ENCODE peak calls at places on chromosome 17, in eight cellular contexts. H is heart left ventricle, V is colonic mucosa, Y is adrenal gland, D is glutamatergic neuron, W is MM.1S, T is epithelial cell of esophagus, P is left ventricle myocardium inferior. I is an unnamed sample.

GRCh38 chr17:34151081-34151480 is 104.0 kb upstream of the CCL2 start:
- DNase-seq in Y (no peak), V (no peak), P (no peak), T (no peak), W (no peak), H (no peak), D (no peak), I (no peak)

GRCh38 chr17:80416940-80417293 is 1.9 kb downstream of the ENDOV start:
- DNase-seq in D (no peak), T (no peak), Y (no peak), W (no peak), H (no peak), P (no peak), V (no peak), I (no peak)

GRCh38 chr17:73156166-73156840 is 8.5 kb upstream of the SSTR2 start:
- DNase-seq in W (peak; percentile 62), D (peak; percentile 89), Y (peak; percentile 81), P (peak; percentile 71), H (peak; percentile 63), V (peak; percentile 70), T (peak; percentile 64), I (peak; percentile 91)

GRCh38 chr17:40331743-40332641 is 23.0 kb downstream of the RARA start:
- DNase-seq in V (peak; percentile 63), W (no peak), H (peak; percentile 93), T (no peak), Y (peak; percentile 90), D (no peak), P (peak; percentile 93), I (no peak)

GRCh38 chr17:78501241-78502036 is 75.8 kb downstream of the DNAH17 start:
- DNase-seq in Y (no peak), W (no peak), H (no peak), V (no peak), T (no peak), P (no peak), D (no peak), I (no peak)

GRCh38 chr17:55687037-55687436 is 35.6 kb downstream of the TMEM100 start:
- DNase-seq in H (no peak), V (no peak), P (no peak), T (no peak), W (no peak), Y (no peak), D (no peak), I (no peak)

GRCh38 chr17:82477934-82478333 is 19.4 kb downstream of the NARF start:
- DNase-seq in H (no peak), P (no peak), V (no peak), Y (no peak), W (no peak), D (no peak), T (no peak), I (no peak)

GRCh38 chr17:56754523-56755208 is 79.1 kb downstream of the C17orf67 start:
- DNase-seq in T (no peak), P (no peak), D (no peak), V (no peak), Y (no peak), H (no peak), W (peak; percentile 12), I (no peak)

GRCh38 chr17:74514632-74515035 is 16.6 kb downstream of the CD300LB start:
- DNase-seq in W (no peak), T (peak; percentile 27), H (no peak), V (no peak), Y (no peak), D (no peak), P (no peak), I (no peak)

GRCh38 chr17:9898812-9899211 is 6.3 kb downstream of the RCVRN start:
- DNase-seq in V (no peak), D (no peak), Y (no peak), P (no peak), W (no peak), H (no peak), T (no peak), I (no peak)

GRCh38 chr17:8563981-8564602 is 66.4 kb downstream of the MYH10 start:
- DNase-seq in W (no peak), H (no peak), P (no peak), D (no peak), T (no peak), V (no peak), Y (no peak), I (no peak)

GRCh38 chr17:47952181-47953021 is 5.3 kb downstream of the PRR15L start:
- DNase-seq in W (no peak), Y (no peak), D (no peak), V (peak; percentile 91), P (no peak), H (no peak), T (no peak), I (no peak)

GRCh38 chr17:30964878-30965277 is 6.0 kb upstream of the RNF135 start:
- DNase-seq in D (no peak), Y (no peak), V (no peak), P (no peak), W (no peak), H (no peak), T (peak; percentile 52), I (no peak)

GRCh38 chr17:67568961-67569360 is 148.8 kb upstream of the NOL11 start:
- DNase-seq in W (no peak), H (no peak), T (no peak), D (no peak), Y (no peak), P (no peak), V (no peak), I (peak; percentile 17)

GRCh38 chr17:1484586-1485310 is 7.7 kb downstream of the MYO1C start:
- DNase-seq in P (peak; percentile 61), W (peak; percentile 50), Y (no peak), T (peak; percentile 49), D (peak; percentile 35), H (peak; percentile 75), V (peak; percentile 83), I (peak; percentile 88)

GRCh38 chr17:53949473-53950090 is 126.9 kb downstream of the KIF2B start:
- DNase-seq in W (no peak), T (peak; percentile 68), H (no peak), Y (no peak), P (no peak), V (no peak), D (no peak), I (no peak)

GRCh38 chr17:44062871-44063270 is 3.6 kb downstream of the LSM12 start:
- DNase-seq in Y (no peak), W (no peak), H (no peak), P (no peak), D (no peak), T (no peak), V (no peak), I (no peak)

DNA sequence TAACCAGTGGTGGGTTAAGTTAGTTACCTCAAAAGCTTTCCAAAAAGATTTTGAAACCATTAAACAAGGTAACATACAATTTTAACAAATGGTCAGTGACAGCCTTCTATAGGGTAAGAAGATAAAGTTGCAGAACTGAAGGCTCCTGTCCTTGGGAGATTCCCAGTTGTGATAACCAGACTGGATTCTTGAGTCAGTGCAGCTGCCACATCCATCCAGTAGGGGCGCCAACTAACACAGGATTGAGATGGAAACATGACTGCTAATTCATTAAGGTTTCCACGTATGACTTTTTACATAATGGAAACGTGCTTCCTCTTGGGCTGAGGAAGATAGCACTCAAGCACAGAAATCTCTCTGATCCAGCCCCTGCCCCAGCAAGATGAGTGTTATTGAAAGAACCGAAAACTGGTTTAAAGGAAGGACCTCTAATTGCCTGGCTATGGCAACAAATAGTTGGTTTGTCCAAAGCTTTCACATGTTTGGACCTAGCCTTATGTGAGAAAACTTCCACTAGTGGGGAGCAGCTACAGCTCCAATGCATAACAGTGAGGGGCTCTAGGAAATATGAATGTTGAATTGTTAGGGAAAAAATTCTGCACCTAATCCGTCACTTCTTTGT is 269.8 kb upstream of the MYOCD start:
- DNase-seq in T (peak; percentile 20), W (no peak), Y (peak; percentile 39), D (peak; percentile 69), V (peak; percentile 23), H (no peak), P (no peak), I (peak; percentile 68)
- TF ChIP-seq CTCF in T (peak; percentile 53), W (peak; percentile 35), Y (peak; percentile 29), D (peak; percentile 83), V (peak; percentile 31), H (peak; percentile 24), P (peak; percentile 55), I (peak; percentile 84)

GRCh38 chr17:16217002-16217635 is at the start of gene PIGL:
- DNase-seq in Y (peak; percentile 90), P (peak; percentile 88), V (peak; percentile 93), D (peak; percentile 88), T (peak; percentile 96), W (peak; percentile 92), H (peak; percentile 91), I (peak; percentile 95)

GRCh38 chr17:16215965-16216316 is 607 bp upstream of the NCOR1 start:
- DNase-seq in P (no peak), D (no peak), Y (no peak), H (no peak), T (peak; percentile 53), W (peak; percentile 78), V (peak; percentile 72), I (peak; percentile 81)

GRCh38 chr17:16215002-16215272 is 397 bp downstream of the NCOR1 start:
- DNase-seq in V (peak; percentile 51), D (peak; percentile 71), H (no peak), P (peak; percentile 45), W (peak; percentile 42), T (peak; percentile 48), Y (no peak), I (peak; percentile 61)

GRCh38 chr17:16214190-16215001 is 938 bp downstream of the NCOR1 start:
- DNase-seq in D (no peak), V (no peak), H (no peak), T (peak; percentile 31), W (no peak), P (no peak), Y (no peak), I (no peak)

DNA sequence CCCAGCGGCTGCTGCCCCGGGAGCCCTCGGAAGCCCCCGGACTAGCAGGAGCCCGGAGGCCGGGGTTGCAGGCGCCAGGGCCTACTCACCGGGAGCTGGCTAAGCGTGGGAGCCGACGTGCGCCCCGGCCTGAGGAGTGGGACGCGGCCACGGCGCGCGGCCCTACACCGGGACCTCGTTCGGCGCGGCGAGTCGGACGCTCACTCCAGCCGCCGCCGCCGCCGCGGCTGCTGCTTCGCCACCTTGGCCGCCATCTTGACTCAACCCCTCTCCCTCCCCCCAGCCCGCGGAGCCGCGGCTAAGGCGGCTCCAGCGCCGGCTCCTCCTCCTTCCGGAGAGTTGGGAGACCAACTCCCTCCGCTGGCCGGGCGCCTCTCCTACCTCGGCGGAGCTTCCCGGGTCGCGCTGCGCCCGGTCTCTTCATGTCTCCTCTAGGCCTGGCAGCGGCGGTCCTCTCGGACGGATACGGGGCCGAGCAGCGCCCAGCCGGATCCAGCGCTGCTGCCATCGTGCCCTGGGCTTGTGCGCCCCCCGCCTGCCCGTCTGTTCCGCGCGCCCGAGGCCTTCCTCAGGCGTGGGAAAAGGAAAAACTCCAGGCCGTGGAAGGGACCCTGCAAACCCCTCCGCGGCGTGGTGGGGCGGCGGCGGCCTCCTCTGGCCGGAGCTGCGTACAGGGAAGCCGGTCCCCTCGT is at the start of gene NCOR1:
- DNase-seq in Y (peak; percentile 92), D (peak; percentile 96), W (peak; percentile 94), P (peak; percentile 93), T (peak; percentile 96), H (peak; percentile 94), V (peak; percentile 93), I (peak; percentile 96)
- TF ChIP-seq CTCF in Y (peak; percentile 24), D (no peak), W (peak; percentile 21), P (peak; percentile 52), T (peak; percentile 37), H (peak; percentile 39), V (peak; percentile 10), I (peak; percentile 36)

GRCh38 chr17:29241015-29241963 is 5.4 kb upstream of the CRYBA1 start:
- DNase-seq in W (no peak), H (no peak), V (no peak), T (peak; percentile 98), Y (peak; percentile 82), D (no peak), P (no peak), I (peak; percentile 77)
- TF ChIP-seq CTCF in W (no peak), H (no peak), V (no peak), T (no peak), Y (no peak), D (no peak), P (no peak), I (peak; percentile 26)

GRCh38 chr17:22703786-22704441 is 1011.6 kb downstream of the KCNJ18 start:
- DNase-seq in V (no peak), Y (no peak), T (no peak), D (no peak), W (no peak), H (no peak), P (no peak), I (no peak)
- TF ChIP-seq CTCF in V (no peak), Y (no peak), T (no peak), D (no peak), W (peak; percentile 36), H (no peak), P (no peak), I (no peak)

I was measured in H9.